ENCODE peak calls at places on chromosomes 12 and 14, in eight cellular contexts. M, F, V, N, G, D, O and K are unnamed samples.

GRCh38 chr14:69363055-69363454 is 35.0 kb downstream of the ERH start:
- DNase-seq in M (peak), F (no peak), V (no peak), N (peak), G (no peak), D (no peak), O (no peak), K (no peak)

GRCh38 chr12:67650127-67650495 is 1.6 kb downstream of the DYRK2 start:
- DNase-seq in M (peak), F (no peak), V (peak), N (peak), G (no peak), D (no peak), O (no peak), K (no peak)

GRCh38 chr12:90078344-90078743 is 369.7 kb upstream of the ATP2B1 start:
- DNase-seq in M (no peak), F (no peak), V (no peak), N (no peak), G (no peak), D (no peak), O (no peak), K (no peak)

GRCh38 chr14:35285991-35286564 is 6.1 kb upstream of the PSMA6 start:
- DNase-seq in M (no peak), F (peak), V (no peak), N (no peak), G (peak), D (no peak), O (no peak), K (no peak)

GRCh38 chr12:46264057-46264456 is 4.8 kb downstream of the SLC38A1 start:
- DNase-seq in M (no peak), F (no peak), V (no peak), N (peak), G (no peak), D (peak), O (no peak), K (no peak)

GRCh38 chr14:55288439-55288838 is 17.2 kb downstream of the FBXO34 start:
- DNase-seq in M (no peak), F (no peak), V (no peak), N (no peak), G (no peak), D (no peak), O (no peak), K (no peak)

GRCh38 chr14:36091096-36091495 is 85.4 kb downstream of the PTCSC3 start:
- DNase-seq in M (no peak), F (no peak), V (no peak), N (peak), G (no peak), D (peak), O (no peak), K (no peak)

GRCh38 chr14:104350463-104351185 is 212.2 kb downstream of the KIF26A start:
- DNase-seq in M (peak), F (no peak), V (no peak), N (peak), G (no peak), D (no peak), O (no peak), K (no peak)

GRCh38 chr14:69879175-69880047 is at the start of gene SMOC1:
- DNase-seq in M (peak), F (no peak), V (no peak), N (peak), G (no peak), D (peak), O (no peak), K (no peak)

GRCh38 chr12:132866251-132866828 is 21.1 kb downstream of the CHFR start:
- DNase-seq in M (no peak), F (no peak), V (no peak), N (peak), G (peak), D (peak), O (no peak), K (no peak)

GRCh38 chr12:18146375-18146774 is 56.4 kb upstream of the RERGL start:
- DNase-seq in M (no peak), F (no peak), V (no peak), N (no peak), G (peak), D (peak), O (no peak), K (no peak)

GRCh38 chr14:79540394-79540793 is 670.9 kb downstream of the DIO2 start:
- DNase-seq in M (no peak), F (no peak), V (no peak), N (no peak), G (no peak), D (peak), O (no peak), K (no peak)

GRCh38 chr14:21712039-21712438 is 38.4 kb upstream of the OR4E1 start:
- DNase-seq in M (no peak), F (peak), V (no peak), N (no peak), G (no peak), D (no peak), O (no peak), K (peak)

DNA sequence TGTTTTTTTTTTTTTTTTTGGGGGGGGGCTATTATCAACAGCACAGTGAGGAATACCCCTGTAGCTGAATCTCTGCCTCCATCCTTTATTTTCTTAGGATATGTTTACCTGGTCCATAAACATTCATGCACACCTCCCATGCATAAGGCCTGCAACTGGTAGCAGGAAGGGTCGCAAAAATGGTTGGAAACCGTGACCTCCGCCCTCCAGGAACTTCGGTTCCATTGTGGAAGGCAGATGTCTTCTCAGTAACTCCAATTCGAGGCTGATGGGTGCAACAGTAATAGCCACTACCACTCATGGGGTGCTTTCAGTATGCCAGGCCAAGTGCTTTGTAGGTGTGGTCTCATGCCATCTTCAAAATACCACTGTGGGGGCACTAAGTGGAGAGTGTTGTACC is 40.2 kb downstream of the ACACB start:
- DNase-seq in M (no peak), F (no peak), V (no peak), N (no peak), G (no peak), D (no peak), O (no peak), K (no peak)
- H3K4me3 ChIP-seq in M (no peak), F (no peak), V (no peak), N (no peak), G (no peak), D (no peak), O (no peak), K (no peak)

GRCh38 chr12:12600659-12601058 is 11.0 kb upstream of the CREBL2 start:
- DNase-seq in M (no peak), F (no peak), V (no peak), N (no peak), G (peak), D (no peak), O (no peak), K (no peak)
- H3K4me3 ChIP-seq in M (no peak), F (no peak), V (no peak), N (no peak), G (no peak), D (no peak), O (no peak), K (no peak)

DNA sequence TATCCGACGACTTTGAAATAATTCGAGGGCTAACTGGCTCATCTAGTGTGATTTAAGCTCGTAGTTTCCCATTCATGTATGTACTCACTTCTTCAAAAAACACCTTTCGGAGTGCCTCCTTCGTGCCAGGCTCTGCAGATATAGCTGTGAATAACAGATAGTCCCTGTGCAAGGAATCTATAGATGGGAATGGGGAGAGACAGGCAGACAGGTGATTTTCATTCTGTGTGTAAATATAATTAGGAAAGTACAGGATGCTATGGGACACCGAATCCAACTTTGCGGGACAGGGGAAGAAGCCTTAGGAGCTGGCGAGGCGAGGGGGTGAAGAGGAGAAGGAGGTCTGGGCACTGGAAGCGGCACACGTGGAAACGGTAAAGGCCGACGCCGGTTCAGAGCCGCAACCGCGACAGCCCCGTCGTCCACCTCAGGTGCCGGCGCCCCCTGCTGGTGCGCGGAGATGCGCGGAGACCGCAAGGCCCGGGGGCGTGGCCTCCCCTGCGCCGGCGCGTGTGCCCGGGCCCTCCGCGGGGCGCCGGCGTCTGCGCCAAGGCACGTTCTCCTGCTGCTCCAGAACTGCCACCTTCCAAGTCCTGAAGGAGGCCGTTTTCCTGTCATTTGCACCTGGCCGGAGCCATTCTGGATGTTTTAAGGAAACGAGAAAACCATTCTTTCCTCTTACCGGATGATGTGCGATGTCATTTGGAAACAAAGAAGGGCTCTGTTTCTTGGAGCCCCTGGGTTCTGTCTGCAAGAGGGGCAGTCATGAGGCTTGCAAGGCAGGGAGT is 18.0 kb upstream of the CACNA1C start:
- DNase-seq in M (peak), F (peak), V (peak), N (peak), G (peak), D (peak), O (peak), K (peak)
- H3K4me3 ChIP-seq in M (peak), F (no peak), V (peak), N (peak), G (peak), D (no peak), O (peak), K (peak)

GRCh38 chr14:91177797-91178147 is 63.9 kb downstream of the DGLUCY start:
- DNase-seq in M (no peak), F (no peak), V (no peak), N (no peak), G (no peak), D (no peak), O (no peak), K (no peak)
- H3K4me3 ChIP-seq in M (no peak), F (no peak), V (no peak), N (no peak), G (no peak), D (no peak), O (no peak), K (no peak)

DNA sequence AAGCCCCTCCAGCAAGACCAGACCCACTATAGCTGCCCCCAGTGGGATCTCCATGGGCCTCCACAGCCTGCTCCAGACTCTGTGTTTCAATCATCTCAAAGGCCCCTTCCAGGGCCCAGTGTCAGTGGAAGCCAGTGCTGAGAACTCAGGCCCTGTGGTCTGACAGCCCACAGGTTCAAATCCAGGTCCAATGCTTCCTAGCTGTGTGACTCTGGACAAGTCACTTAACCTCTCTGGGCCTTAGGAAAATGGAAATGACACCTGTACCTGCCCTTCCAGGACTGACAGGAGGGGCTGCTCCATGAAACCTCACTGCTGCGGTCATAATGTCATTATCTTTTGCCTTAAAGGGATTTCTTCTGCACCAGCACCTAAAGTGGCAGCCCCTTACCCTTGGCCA is 101.9 kb downstream of the NCOR2 start:
- DNase-seq in M (no peak), F (no peak), V (no peak), N (no peak), G (no peak), D (no peak), O (no peak), K (no peak)
- H3K4me3 ChIP-seq in M (no peak), F (no peak), V (peak), N (no peak), G (no peak), D (no peak), O (peak), K (peak)